ENCODE peak calls at places on chromosome 18, in seven cellular contexts. S is stromal cell of bone marrow; F is transverse colon; C is chondrocyte; J is stimulated activated CD4-positive, alpha-beta T cell treated with anti-CD3 and anti-CD28 coated beads, Interleukin-12 subunit alpha, Interleukin-12 subunit beta, amount 100 ng/mL, for 4 hours; T is left ventricle myocardium inferior; E is NCI-H2081. H is an unnamed sample.

GRCh38 chr18:72086421-72086820 is 457.7 kb downstream of the CBLN2 start:
- DNase-seq in C (no peak), F (no peak), E (peak; percentile 59), S (no peak), T (no peak), J (no peak), H (no peak)

GRCh38 chr18:24014986-24015896 is 687 bp downstream of the TTC39C start:
- DNase-seq in J (peak; percentile 45), C (no peak), T (peak; percentile 37), F (peak; percentile 54), S (no peak), E (peak; percentile 50), H (no peak)

GRCh38 chr18:77031662-77032061 is 100.9 kb downstream of the MBP start:
- DNase-seq in E (no peak), T (no peak), F (no peak), C (no peak), J (no peak), S (no peak), H (no peak)

GRCh38 chr18:58044370-58045264 is 591 bp downstream of the NEDD4L start:
- DNase-seq in C (no peak), S (no peak), T (peak; percentile 22), J (peak; percentile 27), E (peak; percentile 43), F (peak; percentile 55), H (peak; percentile 52)

GRCh38 chr18:45910405-45911023 is 56.6 kb downstream of the EPG5 start:
- DNase-seq in T (peak; percentile 30), C (no peak), J (peak; percentile 63), F (peak; percentile 37), E (peak; percentile 47), S (peak; percentile 18), H (peak; percentile 66)

GRCh38 chr18:9731380-9731779 is 23.3 kb downstream of the RAB31 start:
- DNase-seq in E (no peak), F (no peak), T (no peak), J (no peak), S (peak; percentile 77), C (no peak), H (no peak)

GRCh38 chr18:33916200-33916599 is 308.5 kb downstream of the NOL4 start:
- DNase-seq in E (peak; percentile 24), T (no peak), J (no peak), C (no peak), F (no peak), S (no peak), H (no peak)

GRCh38 chr18:48290162-48290926 is 118.8 kb downstream of the ZBTB7C start:
- DNase-seq in T (no peak), S (no peak), C (no peak), J (no peak), F (no peak), E (peak; percentile 70), H (no peak)

GRCh38 chr18:24063121-24063731 is 48.7 kb downstream of the TTC39C start:
- DNase-seq in C (no peak), F (no peak), S (peak; percentile 36), T (no peak), J (no peak), E (no peak), H (no peak)

GRCh38 chr18:55856191-55856590 is 268.2 kb upstream of the TCF4 start:
- DNase-seq in S (no peak), T (no peak), C (no peak), J (no peak), F (no peak), E (no peak), H (no peak)

GRCh38 chr18:48815581-48816324 is 135.0 kb downstream of the SMAD7 start:
- DNase-seq in F (peak; percentile 5), C (peak; percentile 10), T (no peak), E (no peak), S (peak; percentile 29), J (no peak), H (no peak)

GRCh38 chr18:23694642-23695430 is 5.6 kb downstream of the LAMA3 start:
- DNase-seq in E (no peak), F (no peak), S (no peak), C (no peak), T (no peak), J (no peak), H (no peak)

GRCh38 chr18:51266736-51267135 is 69.3 kb upstream of the MEX3C start:
- DNase-seq in T (no peak), S (no peak), J (no peak), C (no peak), F (no peak), E (no peak), H (no peak)

GRCh38 chr18:44799422-44800421 is 119.0 kb downstream of the SETBP1 start:
- DNase-seq in C (no peak), S (no peak), T (no peak), J (no peak), E (no peak), F (no peak), H (peak; percentile 32)

GRCh38 chr18:68387246-68387645 is 327.7 kb downstream of the TMX3 start:
- DNase-seq in S (peak; percentile 21), F (no peak), E (no peak), J (no peak), C (no peak), T (no peak), H (no peak)

GRCh38 chr18:3660719-3661118 is 210.7 kb downstream of the TGIF1 start:
- DNase-seq in C (no peak), T (no peak), E (no peak), F (no peak), J (no peak), S (no peak), H (no peak)

H was measured in GM10248.